ENCODE peak calls at places on chromosome 19, in ten cellular contexts. E, G, U, Z, K, T, Q, J, R and A are unnamed samples.
A peak's percentile ranks its signal among the peaks of the same experiment; 100 is the strongest.

GRCh38 chr19:903266-903797 is 9.7 kb downstream of the R3HDM4 start:
- DNase-seq in E (no peak), G (no peak), U (no peak), Q (no peak), Z (no peak), J (no peak), T (no peak), K (no peak), R (no peak), A (no peak)

GRCh38 chr19:58563034-58563573 is 4.7 kb upstream of the UBE2M start:
- DNase-seq in U (no peak), J (no peak), T (no peak), G (no peak), E (no peak), K (no peak), R (no peak), Z (no peak), Q (no peak), A (peak; percentile 23)

GRCh38 chr19:2170987-2171348 is 7.2 kb downstream of the DOT1L start:
- DNase-seq in J (no peak), R (no peak), Z (no peak), G (no peak), T (no peak), E (no peak), K (no peak), U (no peak), Q (no peak), A (no peak)

GRCh38 chr19:48511321-48511731 is 309 bp downstream of the LMTK3 start:
- DNase-seq in T (peak; percentile 74), R (no peak), E (no peak), J (no peak), Z (no peak), Q (no peak), K (no peak), U (no peak), G (no peak), A (no peak)

GRCh38 chr19:48398329-48399235 is 5.1 kb downstream of the GRIN2D start:
- DNase-seq in E (peak; percentile 68), G (peak; percentile 61), K (peak; percentile 84), Q (no peak), R (peak; percentile 79), Z (peak; percentile 83), T (peak; percentile 98), J (peak; percentile 47), U (peak; percentile 63), A (peak; percentile 80)

GRCh38 chr19:18055967-18056366 is 30.8 kb downstream of the IL12RB1 start:
- DNase-seq in Q (no peak), T (no peak), Z (no peak), U (no peak), K (no peak), J (no peak), G (no peak), R (no peak), E (no peak), A (no peak)

GRCh38 chr19:14798760-14799159 is 20.4 kb upstream of the ADGRE2 start:
- DNase-seq in Q (no peak), E (no peak), J (no peak), T (no peak), U (no peak), Z (no peak), K (no peak), G (no peak), R (no peak), A (no peak)

GRCh38 chr19:16467581-16467980 is 4.2 kb downstream of the EPS15L1 start:
- DNase-seq in J (no peak), R (no peak), K (no peak), G (no peak), Q (no peak), Z (peak; percentile 66), U (no peak), T (no peak), E (no peak), A (peak; percentile 58)

GRCh38 chr19:49744946-49745381 is 18.1 kb downstream of the TSKS start:
- DNase-seq in Z (no peak), J (no peak), G (no peak), U (no peak), R (no peak), K (no peak), Q (no peak), T (no peak), E (no peak), A (no peak)
- H3K27ac ChIP-seq in Z (no peak overlapping the region), J (no peak overlapping the region), G (no peak overlapping the region), U (no peak overlapping the region), R (no peak overlapping the region), K (no peak overlapping the region), Q (no peak overlapping the region), T (peak overlapping the region; percentile 29), E (no peak overlapping the region), A (no peak overlapping the region)

GRCh38 chr19:42846597-42846996 is 32.9 kb downstream of the PSG1 start:
- DNase-seq in K (no peak), E (no peak), G (no peak), Q (no peak), R (no peak), U (peak; percentile 35), J (no peak), T (no peak), Z (no peak), A (no peak)

DNA sequence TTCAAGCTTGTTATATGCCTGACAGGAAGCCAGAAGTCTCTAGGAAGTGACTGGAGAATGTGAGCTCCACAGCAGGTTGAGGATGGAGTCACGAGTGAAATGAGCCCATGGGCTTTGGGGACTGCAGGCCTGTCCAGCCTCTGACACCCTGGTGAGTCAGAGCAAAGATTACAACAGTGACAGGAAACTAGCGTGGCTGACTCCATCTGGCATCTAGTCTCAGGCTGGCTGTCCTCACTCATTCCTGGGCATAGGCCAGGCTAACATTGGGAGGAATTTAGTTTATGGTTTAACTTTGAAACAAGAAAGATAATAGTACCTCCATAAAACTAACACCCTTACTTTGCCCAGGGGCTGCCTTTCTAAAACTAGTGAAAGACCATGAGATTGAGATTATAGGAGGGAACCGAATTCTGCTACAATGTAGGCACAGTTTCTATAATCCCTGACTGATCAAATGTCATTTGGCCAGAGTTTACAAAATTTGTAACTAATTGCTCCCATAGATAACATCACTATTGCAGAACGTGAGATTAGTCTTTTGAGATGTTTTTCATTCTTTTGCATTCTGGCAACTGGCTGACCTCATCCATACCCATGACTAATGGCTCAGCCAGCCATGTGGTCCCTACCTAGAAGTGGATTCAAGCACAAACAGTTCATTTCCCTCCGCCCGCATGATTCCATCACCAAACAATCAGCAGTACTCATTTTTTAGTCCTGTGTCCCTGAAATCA is 28.4 kb downstream of the PSG1 start:
- DNase-seq in K (peak; percentile 74), Q (peak; percentile 34), T (no peak), Z (peak; percentile 59), E (peak; percentile 92), R (no peak), J (peak; percentile 28), U (peak; percentile 95), G (peak; percentile 84), A (peak; percentile 25)
- TF ChIP-seq CTCF in K (no peak), Q (no peak), T (no peak), Z (no peak), E (no peak), R (no peak), J (no peak), U (no peak), G (no peak), A (no peak)

GRCh38 chr19:6521718-6522646 is 8.8 kb upstream of the TNFSF9 start:
- DNase-seq in E (no peak), R (peak; percentile 20), Q (no peak), T (no peak), K (no peak), U (peak; percentile 9), G (no peak), J (no peak), Z (no peak), A (no peak)

GRCh38 chr19:6527893-6528543 is 2.8 kb upstream of the TNFSF9 start:
- DNase-seq in Z (no peak), J (no peak), T (no peak), G (no peak), U (no peak), K (no peak), E (no peak), R (no peak), Q (no peak), A (no peak)

GRCh38 chr19:6524326-6524725 is 6.5 kb upstream of the TNFSF9 start:
- DNase-seq in K (no peak), G (no peak), U (no peak), Q (no peak), Z (no peak), T (no peak), E (no peak), R (no peak), J (no peak), A (no peak)

GRCh38 chr19:6519289-6519688 is 11.5 kb upstream of the TNFSF9 start:
- DNase-seq in U (peak; percentile 36), E (peak; percentile 96), T (no peak), K (peak; percentile 66), G (no peak), J (no peak), R (no peak), Q (no peak), Z (no peak), A (no peak)

GRCh38 chr19:6522712-6523111 is 8.1 kb upstream of the TNFSF9 start:
- DNase-seq in G (no peak), U (no peak), K (no peak), E (no peak), T (no peak), R (no peak), J (no peak), Z (no peak), Q (no peak), A (no peak)
- H3K27ac ChIP-seq in G (no peak overlapping the region), U (no peak overlapping the region), K (no peak overlapping the region), E (no peak overlapping the region), T (no peak overlapping the region), R (no peak overlapping the region), J (peak overlapping the region; percentile 40), Z (no peak overlapping the region), Q (no peak overlapping the region), A (no peak overlapping the region)

GRCh38 chr19:38399081-38399480 is 3.8 kb upstream of the FAM98C start:
- DNase-seq in R (no peak), T (no peak), U (no peak), G (no peak), J (no peak), E (no peak), K (no peak), Q (no peak), Z (no peak), A (no peak)

GRCh38 chr19:38402623-38402966 is 298 bp upstream of the FAM98C start:
- DNase-seq in J (no peak), R (no peak), Z (no peak), T (no peak), U (no peak), K (no peak), G (no peak), E (no peak), Q (no peak), A (no peak)

GRCh38 chr19:38401148-38401547 is 1.7 kb upstream of the FAM98C start:
- DNase-seq in U (peak; percentile 14), E (peak; percentile 58), Q (no peak), Z (no peak), J (no peak), T (no peak), K (no peak), R (no peak), G (no peak), A (no peak)

GRCh38 chr19:38400361-38400760 is 2.5 kb upstream of the FAM98C start:
- DNase-seq in J (no peak), Q (no peak), T (no peak), E (no peak), K (no peak), R (no peak), Z (no peak), G (no peak), U (no peak), A (no peak)

DNA sequence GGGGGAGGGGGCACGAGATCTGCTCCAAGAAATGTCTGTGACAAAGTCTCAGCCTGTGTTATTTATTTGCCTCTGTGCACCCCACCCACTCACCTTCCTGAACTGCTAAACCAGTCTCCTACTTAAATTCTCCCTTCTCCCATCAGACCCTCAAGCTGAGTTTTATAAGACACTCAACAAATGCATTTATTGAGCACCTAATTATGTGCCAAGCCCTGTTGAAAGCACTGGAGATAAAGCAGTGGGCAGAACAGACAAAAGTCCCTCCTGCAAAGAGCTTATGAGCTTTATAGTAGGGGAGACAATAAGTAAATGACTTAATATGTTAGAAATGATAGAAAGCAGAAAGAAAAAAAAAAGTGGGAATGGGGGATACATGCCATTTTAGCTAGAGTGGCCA is 3.4 kb upstream of the FAM98C start:
- DNase-seq in E (no peak), J (no peak), R (no peak), Z (no peak), Q (no peak), U (no peak), G (no peak), K (no peak), T (no peak), A (no peak)
- TF ChIP-seq CTCF in E (no peak), J (no peak), R (no peak), Z (no peak), Q (no peak), U (no peak), G (no peak), K (no peak), T (no peak), A (no peak)